ENCODE peak calls at places on chromosomes 2 and 18, in eight cellular contexts. One of them, this sample, is unnamed.

GRCh38 chr2:105038383-105039061 is 653 bp downstream of the MRPS9 start:
- DNase-seq in psoas muscle: no peak
- DNase-seq in cardiac fibroblast: no peak
- DNase-seq in AG04449: no peak
- DNase-seq in esophagus squamous epithelium: no peak
- DNase-seq in mammary epithelial cell: peak; percentile 16
- DNase-seq in endodermal cell: no peak
- DNase-seq in HFF-Myc: no peak
- DNase-seq in this sample: no peak

GRCh38 chr18:58056159-58056558 is 12.1 kb downstream of the NEDD4L start:
- DNase-seq in endodermal cell: no peak
- DNase-seq in esophagus squamous epithelium: no peak
- DNase-seq in HFF-Myc: no peak
- DNase-seq in psoas muscle: no peak
- DNase-seq in cardiac fibroblast: no peak
- DNase-seq in AG04449: no peak
- DNase-seq in mammary epithelial cell: no peak
- DNase-seq in this sample: no peak

GRCh38 chr18:25862881-25863600 is 227.4 kb downstream of the SS18 start:
- DNase-seq in AG04449: no peak
- DNase-seq in endodermal cell: no peak
- DNase-seq in mammary epithelial cell: peak; percentile 35
- DNase-seq in cardiac fibroblast: no peak
- DNase-seq in esophagus squamous epithelium: no peak
- DNase-seq in HFF-Myc: no peak
- DNase-seq in psoas muscle: no peak
- DNase-seq in this sample: no peak

GRCh38 chr2:182047544-182047943 is 61.9 kb downstream of the PPP1R1C start:
- DNase-seq in HFF-Myc: no peak
- DNase-seq in esophagus squamous epithelium: no peak
- DNase-seq in psoas muscle: no peak
- DNase-seq in cardiac fibroblast: no peak
- DNase-seq in AG04449: no peak
- DNase-seq in mammary epithelial cell: peak; percentile 3
- DNase-seq in endodermal cell: no peak
- DNase-seq in this sample: no peak

GRCh38 chr18:58044370-58045264 is 591 bp downstream of the NEDD4L start:
- DNase-seq in psoas muscle: peak; percentile 43
- DNase-seq in cardiac fibroblast: peak; percentile 34
- DNase-seq in esophagus squamous epithelium: peak; percentile 7
- DNase-seq in mammary epithelial cell: peak; percentile 62
- DNase-seq in AG04449: no peak
- DNase-seq in HFF-Myc: no peak
- DNase-seq in endodermal cell: peak; percentile 87
- DNase-seq in this sample: peak; percentile 23

GRCh38 chr2:241798631-241799521 is 10.1 kb upstream of the NEU4 start:
- DNase-seq in psoas muscle: peak; percentile 11
- DNase-seq in mammary epithelial cell: no peak
- DNase-seq in HFF-Myc: no peak
- DNase-seq in AG04449: no peak
- DNase-seq in esophagus squamous epithelium: no peak
- DNase-seq in endodermal cell: peak; percentile 44
- DNase-seq in cardiac fibroblast: no peak
- DNase-seq in this sample: no peak

GRCh38 chr18:28960146-28960545 is 783.2 kb upstream of the CDH2 start:
- DNase-seq in AG04449: no peak
- DNase-seq in cardiac fibroblast: peak; percentile 44
- DNase-seq in endodermal cell: no peak
- DNase-seq in psoas muscle: no peak
- DNase-seq in HFF-Myc: no peak
- DNase-seq in esophagus squamous epithelium: no peak
- DNase-seq in mammary epithelial cell: peak; percentile 28
- DNase-seq in this sample: no peak

GRCh38 chr18:13137939-13138821 is 80.4 kb upstream of the LDLRAD4 start:
- DNase-seq in mammary epithelial cell: no peak
- DNase-seq in esophagus squamous epithelium: peak; percentile 39
- DNase-seq in cardiac fibroblast: peak; percentile 66
- DNase-seq in AG04449: no peak
- DNase-seq in endodermal cell: no peak
- DNase-seq in psoas muscle: peak; percentile 59
- DNase-seq in HFF-Myc: no peak
- DNase-seq in this sample: no peak

GRCh38 chr18:64330161-64330560 is 181.3 kb upstream of the LINC00305 start:
- DNase-seq in HFF-Myc: no peak
- DNase-seq in AG04449: no peak
- DNase-seq in psoas muscle: no peak
- DNase-seq in cardiac fibroblast: no peak
- DNase-seq in esophagus squamous epithelium: no peak
- DNase-seq in endodermal cell: peak; percentile 61
- DNase-seq in mammary epithelial cell: no peak
- DNase-seq in this sample: no peak

GRCh38 chr2:57906152-57906732 is 140.4 kb upstream of the VRK2 start:
- DNase-seq in endodermal cell: no peak
- DNase-seq in mammary epithelial cell: peak; percentile 28
- DNase-seq in AG04449: peak; percentile 12
- DNase-seq in psoas muscle: no peak
- DNase-seq in cardiac fibroblast: peak; percentile 78
- DNase-seq in HFF-Myc: peak; percentile 33
- DNase-seq in esophagus squamous epithelium: no peak
- DNase-seq in this sample: no peak

GRCh38 chr2:173922760-173923159 is 42.4 kb downstream of the SP3 start:
- DNase-seq in psoas muscle: no peak
- DNase-seq in cardiac fibroblast: peak; percentile 13
- DNase-seq in esophagus squamous epithelium: no peak
- DNase-seq in HFF-Myc: no peak
- DNase-seq in AG04449: no peak
- DNase-seq in mammary epithelial cell: no peak
- DNase-seq in endodermal cell: no peak
- DNase-seq in this sample: no peak

GRCh38 chr2:145874466-145874865 is 1354.5 kb upstream of the ZEB2 start:
- DNase-seq in AG04449: peak; percentile 7
- DNase-seq in endodermal cell: no peak
- DNase-seq in HFF-Myc: no peak
- DNase-seq in psoas muscle: no peak
- DNase-seq in esophagus squamous epithelium: no peak
- DNase-seq in mammary epithelial cell: peak; percentile 54
- DNase-seq in cardiac fibroblast: peak; percentile 80
- DNase-seq in this sample: no peak

GRCh38 chr2:44522846-44523245 is 161.1 kb downstream of the CAMKMT start:
- DNase-seq in endodermal cell: no peak
- DNase-seq in AG04449: no peak
- DNase-seq in psoas muscle: no peak
- DNase-seq in esophagus squamous epithelium: no peak
- DNase-seq in HFF-Myc: no peak
- DNase-seq in mammary epithelial cell: no peak
- DNase-seq in cardiac fibroblast: no peak
- DNase-seq in this sample: no peak

GRCh38 chr2:184971669-184972068 is 373.3 kb downstream of the ZNF804A start:
- DNase-seq in HFF-Myc: no peak
- DNase-seq in AG04449: no peak
- DNase-seq in esophagus squamous epithelium: no peak
- DNase-seq in endodermal cell: no peak
- DNase-seq in psoas muscle: no peak
- DNase-seq in mammary epithelial cell: no peak
- DNase-seq in cardiac fibroblast: no peak
- DNase-seq in this sample: no peak

GRCh38 chr18:55405655-55406373 is 182.2 kb downstream of the TCF4 start:
- DNase-seq in mammary epithelial cell: peak; percentile 84
- DNase-seq in AG04449: no peak
- DNase-seq in HFF-Myc: peak; percentile 91
- DNase-seq in esophagus squamous epithelium: no peak
- DNase-seq in cardiac fibroblast: peak; percentile 98
- DNase-seq in endodermal cell: no peak
- DNase-seq in psoas muscle: peak; percentile 90
- DNase-seq in this sample: peak; percentile 69

GRCh38 chr18:28801876-28802275 is 624.9 kb upstream of the CDH2 start:
- DNase-seq in psoas muscle: no peak
- DNase-seq in esophagus squamous epithelium: no peak
- DNase-seq in mammary epithelial cell: no peak
- DNase-seq in endodermal cell: no peak
- DNase-seq in cardiac fibroblast: peak; percentile 21
- DNase-seq in AG04449: no peak
- DNase-seq in HFF-Myc: no peak
- DNase-seq in this sample: no peak

GRCh38 chr18:26710460-26711096 is 154.9 kb downstream of the AQP4 start:
- DNase-seq in psoas muscle: no peak
- DNase-seq in mammary epithelial cell: no peak
- DNase-seq in endodermal cell: peak; percentile 58
- DNase-seq in cardiac fibroblast: no peak
- DNase-seq in AG04449: no peak
- DNase-seq in esophagus squamous epithelium: no peak
- DNase-seq in HFF-Myc: no peak
- DNase-seq in this sample: no peak

GRCh38 chr18:2606335-2606734 is 35.0 kb downstream of the NDC80 start:
- DNase-seq in AG04449: no peak
- DNase-seq in mammary epithelial cell: no peak
- DNase-seq in HFF-Myc: no peak
- DNase-seq in endodermal cell: no peak
- DNase-seq in esophagus squamous epithelium: no peak
- DNase-seq in cardiac fibroblast: peak; percentile 21
- DNase-seq in psoas muscle: no peak
- DNase-seq in this sample: no peak

GRCh38 chr2:208406474-208407451 is at the start of gene PTH2R:
- DNase-seq in mammary epithelial cell: no peak
- DNase-seq in AG04449: no peak
- DNase-seq in esophagus squamous epithelium: no peak
- DNase-seq in psoas muscle: peak; percentile 12
- DNase-seq in HFF-Myc: no peak
- DNase-seq in endodermal cell: peak; percentile 87
- DNase-seq in cardiac fibroblast: peak; percentile 4
- DNase-seq in this sample: no peak

GRCh38 chr18:79250236-79250993 is 145.3 kb upstream of the NFATC1 start:
- DNase-seq in mammary epithelial cell: no peak
- DNase-seq in endodermal cell: no peak
- DNase-seq in AG04449: no peak
- DNase-seq in psoas muscle: no peak
- DNase-seq in HFF-Myc: no peak
- DNase-seq in cardiac fibroblast: no peak
- DNase-seq in esophagus squamous epithelium: no peak
- DNase-seq in this sample: no peak

GRCh38 chr2:10406491-10406890 is 41.6 kb downstream of the ODC1 start:
- DNase-seq in cardiac fibroblast: no peak
- DNase-seq in HFF-Myc: no peak
- DNase-seq in psoas muscle: no peak
- DNase-seq in endodermal cell: no peak
- DNase-seq in esophagus squamous epithelium: no peak
- DNase-seq in AG04449: no peak
- DNase-seq in mammary epithelial cell: no peak
- DNase-seq in this sample: no peak

GRCh38 chr18:7558769-7559168 is 8.3 kb upstream of the PTPRM start:
- DNase-seq in psoas muscle: no peak
- DNase-seq in AG04449: no peak
- DNase-seq in endodermal cell: no peak
- DNase-seq in esophagus squamous epithelium: no peak
- DNase-seq in HFF-Myc: no peak
- DNase-seq in mammary epithelial cell: no peak
- DNase-seq in cardiac fibroblast: no peak
- DNase-seq in this sample: no peak

GRCh38 chr18:7020995-7021777 is 96.4 kb downstream of the LAMA1 start:
- DNase-seq in AG04449: no peak
- DNase-seq in cardiac fibroblast: no peak
- DNase-seq in mammary epithelial cell: no peak
- DNase-seq in esophagus squamous epithelium: no peak
- DNase-seq in HFF-Myc: no peak
- DNase-seq in psoas muscle: no peak
- DNase-seq in endodermal cell: peak; percentile 72
- DNase-seq in this sample: no peak

GRCh38 chr2:30686000-30686399 is 121.2 kb downstream of the CAPN13 start:
- DNase-seq in mammary epithelial cell: no peak
- DNase-seq in psoas muscle: no peak
- DNase-seq in cardiac fibroblast: no peak
- DNase-seq in AG04449: no peak
- DNase-seq in HFF-Myc: no peak
- DNase-seq in esophagus squamous epithelium: no peak
- DNase-seq in endodermal cell: peak; percentile 79
- DNase-seq in this sample: no peak

GRCh38 chr2:157075924-157076323 is 181.6 kb upstream of the GALNT5 start:
- DNase-seq in HFF-Myc: no peak
- DNase-seq in esophagus squamous epithelium: no peak
- DNase-seq in psoas muscle: no peak
- DNase-seq in endodermal cell: no peak
- DNase-seq in mammary epithelial cell: no peak
- DNase-seq in AG04449: no peak
- DNase-seq in cardiac fibroblast: no peak
- DNase-seq in this sample: no peak

GRCh38 chr2:132725134-132725533 is 55.1 kb upstream of the LYPD1 start:
- DNase-seq in AG04449: no peak
- DNase-seq in psoas muscle: no peak
- DNase-seq in HFF-Myc: no peak
- DNase-seq in mammary epithelial cell: no peak
- DNase-seq in cardiac fibroblast: no peak
- DNase-seq in endodermal cell: no peak
- DNase-seq in esophagus squamous epithelium: no peak
- DNase-seq in this sample: no peak

GRCh38 chr2:231100990-231101389 is 23.9 kb downstream of the HTR2B start:
- DNase-seq in HFF-Myc: no peak
- DNase-seq in AG04449: no peak
- DNase-seq in cardiac fibroblast: no peak
- DNase-seq in esophagus squamous epithelium: no peak
- DNase-seq in endodermal cell: no peak
- DNase-seq in psoas muscle: no peak
- DNase-seq in mammary epithelial cell: no peak
- DNase-seq in this sample: no peak

GRCh38 chr2:167784071-167784400 is 463.4 kb downstream of the STK39 start:
- DNase-seq in endodermal cell: no peak
- DNase-seq in esophagus squamous epithelium: no peak
- DNase-seq in psoas muscle: no peak
- DNase-seq in HFF-Myc: no peak
- DNase-seq in cardiac fibroblast: no peak
- DNase-seq in mammary epithelial cell: no peak
- DNase-seq in AG04449: no peak
- DNase-seq in this sample: no peak
- TF ChIP-seq CTCF in endodermal cell: no peak
- TF ChIP-seq CTCF in esophagus squamous epithelium: no peak
- TF ChIP-seq CTCF in psoas muscle: no peak
- TF ChIP-seq CTCF in HFF-Myc: no peak
- TF ChIP-seq CTCF in cardiac fibroblast: no peak
- TF ChIP-seq CTCF in mammary epithelial cell: no peak
- TF ChIP-seq CTCF in AG04449: no peak
- TF ChIP-seq CTCF in this sample: no peak

GRCh38 chr2:172429351-172429968 is 2.1 kb downstream of the ITGA6 start:
- DNase-seq in esophagus squamous epithelium: no peak
- DNase-seq in cardiac fibroblast: no peak
- DNase-seq in psoas muscle: no peak
- DNase-seq in HFF-Myc: no peak
- DNase-seq in endodermal cell: peak; percentile 61
- DNase-seq in mammary epithelial cell: peak; percentile 58
- DNase-seq in AG04449: no peak
- DNase-seq in this sample: no peak
- TF ChIP-seq CTCF in esophagus squamous epithelium: no peak
- TF ChIP-seq CTCF in cardiac fibroblast: no peak
- TF ChIP-seq CTCF in psoas muscle: no peak
- TF ChIP-seq CTCF in HFF-Myc: peak; percentile 3
- TF ChIP-seq CTCF in endodermal cell: no peak
- TF ChIP-seq CTCF in mammary epithelial cell: peak; percentile 30
- TF ChIP-seq CTCF in AG04449: no peak
- TF ChIP-seq CTCF in this sample: no peak

GRCh38 chr2:232438951-232439757 is 16.8 kb upstream of the ALPI start:
- DNase-seq in cardiac fibroblast: peak; percentile 27
- DNase-seq in AG04449: no peak
- DNase-seq in HFF-Myc: no peak
- DNase-seq in psoas muscle: no peak
- DNase-seq in esophagus squamous epithelium: no peak
- DNase-seq in mammary epithelial cell: no peak
- DNase-seq in endodermal cell: peak; percentile 80
- DNase-seq in this sample: no peak
- TF ChIP-seq CTCF in cardiac fibroblast: peak; percentile 44
- TF ChIP-seq CTCF in AG04449: peak; percentile 11
- TF ChIP-seq CTCF in HFF-Myc: peak; percentile 35
- TF ChIP-seq CTCF in psoas muscle: peak; percentile 60
- TF ChIP-seq CTCF in esophagus squamous epithelium: peak; percentile 55
- TF ChIP-seq CTCF in mammary epithelial cell: peak; percentile 48
- TF ChIP-seq CTCF in endodermal cell: peak; percentile 75
- TF ChIP-seq CTCF in this sample: peak; percentile 52

GRCh38 chr2:160784034-160784433 is 290.4 kb upstream of the RBMS1 start:
- DNase-seq in cardiac fibroblast: no peak
- DNase-seq in psoas muscle: no peak
- DNase-seq in endodermal cell: no peak
- DNase-seq in esophagus squamous epithelium: no peak
- DNase-seq in AG04449: no peak
- DNase-seq in HFF-Myc: no peak
- DNase-seq in mammary epithelial cell: no peak
- DNase-seq in this sample: no peak
- TF ChIP-seq CTCF in cardiac fibroblast: no peak
- TF ChIP-seq CTCF in psoas muscle: no peak
- TF ChIP-seq CTCF in endodermal cell: peak; percentile 33
- TF ChIP-seq CTCF in esophagus squamous epithelium: no peak
- TF ChIP-seq CTCF in AG04449: no peak
- TF ChIP-seq CTCF in HFF-Myc: no peak
- TF ChIP-seq CTCF in mammary epithelial cell: peak; percentile 15
- TF ChIP-seq CTCF in this sample: no peak

This sample was measured in thoracic aorta.